ENCODE peak calls at places on chromosomes 7 and 10, in nine cellular contexts. H is NB4, V is neural progenitor cell, Q is dorsolateral prefrontal cortex, O is heart right ventricle, N is GM12865, S is MCF 10A, X is B cell, W is upper lobe of left lung. P is an unnamed sample.

GRCh38 chr10:63267414-63268138 is 134.4 kb downstream of the NRBF2 start:
- DNase-seq in O (peak), Q (no peak), N (peak), W (no peak), S (peak), X (no peak), H (peak), V (peak), P (no peak)

GRCh38 chr7:91043181-91043580 is 221.1 kb upstream of the FZD1 start:
- DNase-seq in X (no peak), V (no peak), W (no peak), Q (no peak), S (no peak), H (no peak), O (no peak), N (no peak), P (no peak)

GRCh38 chr10:55449981-55450380 is 649.0 kb upstream of the PCDH15 start:
- DNase-seq in N (no peak), Q (no peak), W (no peak), H (no peak), X (no peak), V (no peak), S (no peak), O (no peak), P (no peak)

GRCh38 chr10:109961181-109962001 is 38.1 kb upstream of the XPNPEP1 start:
- DNase-seq in H (no peak), N (no peak), Q (no peak), S (peak), O (no peak), W (no peak), X (no peak), V (no peak), P (no peak)

GRCh38 chr7:66162622-66163021 is 42.5 kb upstream of the TPST1 start:
- DNase-seq in S (no peak), Q (no peak), N (no peak), X (no peak), H (no peak), V (no peak), O (no peak), W (no peak), P (no peak)

GRCh38 chr7:42952328-42952727 is 20.2 kb downstream of the MRPL32 start:
- DNase-seq in X (no peak), V (no peak), O (no peak), W (no peak), S (no peak), N (no peak), Q (no peak), H (no peak), P (no peak)

GRCh38 chr7:100629117-100629711 is 12.1 kb downstream of the TFR2 start:
- DNase-seq in W (peak), V (peak), S (peak), Q (no peak), N (peak), O (no peak), H (peak), X (no peak), P (peak)

GRCh38 chr10:117781216-117781836 is 238.8 kb downstream of the EMX2 start:
- DNase-seq in S (no peak), N (no peak), H (no peak), O (no peak), Q (no peak), V (no peak), X (no peak), W (no peak), P (no peak)

GRCh38 chr7:157909370-157909769 is 572.6 kb downstream of the DNAJB6 start:
- DNase-seq in Q (no peak), H (no peak), N (no peak), V (no peak), S (no peak), O (no peak), W (no peak), X (no peak), P (no peak)

GRCh38 chr10:1403508-1404230 is 333.7 kb downstream of the ADARB2 start:
- DNase-seq in H (peak), N (no peak), V (peak), W (no peak), X (no peak), S (no peak), Q (no peak), O (no peak), P (no peak)

GRCh38 chr7:140005341-140005740 is 57.4 kb downstream of the PARP12 start:
- DNase-seq in Q (no peak), H (no peak), W (no peak), O (no peak), S (no peak), N (no peak), X (no peak), V (no peak), P (no peak)

GRCh38 chr7:140007051-140007690 is 55.6 kb downstream of the PARP12 start:
- DNase-seq in Q (no peak), W (no peak), O (no peak), X (no peak), V (no peak), N (no peak), S (no peak), H (no peak), P (no peak)

GRCh38 chr7:140004672-140005071 is 58.1 kb downstream of the PARP12 start:
- DNase-seq in H (no peak), X (no peak), V (no peak), Q (no peak), W (no peak), S (no peak), N (no peak), O (no peak), P (no peak)

GRCh38 chr7:140006600-140006999 is 56.2 kb downstream of the PARP12 start:
- DNase-seq in W (no peak), N (no peak), S (no peak), V (no peak), X (no peak), H (no peak), O (no peak), Q (no peak), P (no peak)

DNA sequence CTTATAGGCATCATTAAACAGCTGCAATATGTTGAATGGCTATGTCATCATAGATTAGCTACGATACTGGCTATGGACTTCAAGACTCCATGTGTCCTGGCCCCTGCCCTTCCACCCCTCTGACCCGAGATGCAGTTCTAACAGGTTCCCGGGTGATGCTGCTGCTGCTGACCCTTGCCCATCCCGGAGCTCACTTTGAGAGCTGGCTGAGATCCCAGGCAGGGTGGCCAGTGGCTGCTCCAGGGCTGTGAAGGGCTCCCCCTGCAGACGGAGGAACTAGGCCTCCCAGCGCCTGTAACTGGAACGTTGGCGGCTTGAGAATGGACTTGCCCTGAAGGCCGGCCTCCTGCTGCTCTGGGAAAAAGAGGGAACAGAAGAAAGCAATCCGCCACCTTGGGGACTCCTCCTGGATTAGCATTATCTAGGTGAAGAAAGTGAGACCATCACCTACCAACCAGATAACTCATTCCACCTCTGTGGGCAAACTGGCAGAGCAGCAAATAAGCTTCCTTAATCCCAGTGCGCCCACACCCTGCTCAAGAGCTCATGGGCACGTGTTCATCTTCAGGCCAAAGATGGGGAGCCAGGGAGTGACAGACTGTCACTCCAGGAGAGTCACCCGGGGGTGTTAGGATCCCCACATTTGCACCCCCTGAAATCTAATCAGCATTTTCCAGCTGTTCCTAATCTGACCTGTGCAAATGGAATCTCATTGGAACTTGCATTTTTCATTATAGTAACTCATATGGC is 56.8 kb downstream of the PARP12 start:
- DNase-seq in W (no peak), S (no peak), N (peak), H (no peak), V (peak), Q (no peak), O (no peak), X (no peak), P (no peak)
- TF ChIP-seq CTCF in W (no peak), S (no peak), N (peak), H (peak), V (peak), Q (no peak), O (no peak), X (no peak), P (peak)

DNA sequence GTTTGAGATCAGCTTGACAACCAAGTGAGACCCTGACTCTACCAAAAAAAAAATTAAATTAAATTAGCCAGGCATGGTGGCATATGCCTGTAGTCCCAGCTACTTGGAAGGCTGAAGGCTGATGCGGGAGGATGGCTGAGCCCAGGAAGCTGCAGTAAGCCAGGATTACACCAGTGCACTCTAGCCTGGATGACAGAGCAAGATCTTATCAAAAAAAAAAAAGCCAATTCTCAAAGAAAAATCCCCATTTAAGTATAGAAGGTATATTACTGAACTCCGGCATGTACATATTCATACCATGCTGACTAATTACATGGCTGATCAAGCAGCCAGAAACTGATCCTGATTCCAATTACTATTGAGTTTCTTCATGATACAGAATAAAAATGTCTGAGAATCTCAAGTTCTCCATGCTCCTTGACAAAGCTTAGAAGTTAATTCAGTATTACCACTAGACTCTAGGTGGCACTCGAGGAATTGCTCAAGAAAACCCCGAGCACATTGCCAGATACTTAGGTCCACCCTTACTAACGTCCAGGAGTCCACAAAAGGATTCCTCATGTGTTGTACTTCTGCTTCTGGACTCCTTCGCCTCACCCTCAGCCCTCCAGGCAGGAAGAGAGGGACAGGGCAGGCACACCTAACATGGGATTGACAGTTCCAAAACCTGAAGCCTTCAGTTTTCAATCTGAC is 148.9 kb downstream of the PARD3 start:
- DNase-seq in X (no peak), O (peak), V (peak), H (peak), W (peak), N (peak), Q (no peak), S (peak), P (peak)
- TF ChIP-seq CTCF in X (no peak), O (peak), V (peak), H (peak), W (peak), N (peak), Q (peak), S (peak), P (peak)

DNA sequence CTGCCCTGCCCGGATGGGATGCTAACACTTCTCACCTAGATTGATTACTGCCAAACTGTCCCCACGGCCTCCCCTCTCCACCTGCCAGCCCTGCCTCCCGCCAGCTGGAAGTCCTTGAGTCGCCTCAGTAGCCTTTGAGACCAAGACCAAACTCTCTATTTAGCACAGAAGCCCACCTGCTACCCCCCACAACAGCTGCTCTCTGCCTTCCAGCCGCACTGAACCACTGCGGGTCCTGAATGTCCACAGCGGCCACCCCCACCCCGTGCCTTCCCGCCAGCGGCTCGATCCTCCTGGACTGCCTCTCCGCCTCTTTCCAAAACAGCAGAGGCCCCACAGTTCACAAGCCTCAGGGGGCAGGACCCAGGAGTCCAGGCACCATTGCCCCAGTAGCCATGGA is 39.0 kb downstream of the FKBP6 start:
- DNase-seq in V (no peak), O (no peak), H (no peak), X (no peak), N (no peak), W (no peak), Q (no peak), S (no peak), P (no peak)
- TF ChIP-seq CTCF in V (no peak), O (no peak), H (no peak), X (no peak), N (no peak), W (no peak), Q (no peak), S (no peak), P (no peak)

GRCh38 chr10:69961168-69961863 is 91.3 kb upstream of the MACROH2A2 start:
- DNase-seq in Q (no peak), H (no peak), N (no peak), O (no peak), V (peak), W (no peak), X (no peak), S (no peak), P (no peak)
- TF ChIP-seq CTCF in Q (peak), H (peak), N (peak), O (no peak), V (peak), W (no peak), X (no peak), S (peak), P (peak)

DNA sequence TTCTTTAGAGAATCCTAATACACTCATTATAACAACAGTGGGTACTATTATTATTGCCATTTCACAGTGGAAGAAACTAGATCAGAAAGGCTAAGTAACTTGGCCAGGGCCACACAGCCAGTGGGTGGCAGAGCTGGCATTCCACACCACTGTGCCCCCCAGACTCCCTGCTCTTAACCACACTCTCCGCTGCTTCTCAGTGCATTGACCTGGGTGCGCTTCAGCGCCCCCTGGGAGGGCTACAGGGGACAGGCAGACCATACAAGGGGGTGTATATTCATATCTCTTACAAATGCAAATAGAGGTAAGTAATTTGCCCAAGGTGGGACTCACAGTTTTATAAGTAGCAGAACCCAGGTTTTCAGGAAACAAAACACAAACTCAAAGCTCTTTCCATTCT is 77.0 kb upstream of the NMT2 start:
- DNase-seq in V (peak), O (no peak), X (no peak), W (no peak), H (peak), Q (no peak), S (peak), N (peak), P (no peak)
- TF ChIP-seq CTCF in V (peak), O (no peak), X (peak), W (no peak), H (peak), Q (no peak), S (peak), N (peak), P (peak)

GRCh38 chr10:32790483-32790882 is 167.5 kb downstream of the ITGB1 start:
- DNase-seq in W (no peak), V (no peak), S (no peak), O (no peak), H (no peak), Q (no peak), N (no peak), X (no peak), P (no peak)

GRCh38 chr10:32787690-32788284 is 170.2 kb downstream of the ITGB1 start:
- DNase-seq in X (no peak), V (no peak), N (no peak), S (no peak), O (no peak), H (no peak), Q (no peak), W (no peak), P (no peak)

GRCh38 chr10:32788359-32788758 is 169.7 kb downstream of the ITGB1 start:
- DNase-seq in N (no peak), H (no peak), Q (no peak), V (no peak), W (no peak), O (no peak), X (no peak), S (no peak), P (no peak)

GRCh38 chr10:32786968-32787367 is 171.1 kb downstream of the ITGB1 start:
- DNase-seq in N (no peak), V (no peak), X (no peak), W (no peak), S (no peak), H (no peak), O (no peak), Q (no peak), P (no peak)
- TF ChIP-seq CTCF in N (no peak), V (no peak), X (no peak), W (no peak), S (no peak), H (no peak), O (no peak), Q (no peak), P (no peak)